ENCODE peak calls at places on chromosomes 12 and 14, in ten cellular contexts. O, M, V, D, G, R, S, T, Y and P are unnamed samples.

GRCh38 chr14:74563621-74564159 is 48.3 kb downstream of the LTBP2 start:
- DNase-seq in G (no peak), S (no peak), D (no peak), M (no peak), V (no peak), T (no peak), O (no peak), R (no peak), Y (no peak), P (no peak)

GRCh38 chr12:115920395-115921183 is 356.9 kb downstream of the MED13L start:
- DNase-seq in M (no peak), V (no peak), D (no peak), T (no peak), O (no peak), S (no peak), R (no peak), Y (no peak), G (no peak), P (no peak)

GRCh38 chr12:114403690-114404450 is 2.1 kb downstream of the TBX5 start:
- DNase-seq in T (no peak), S (no peak), M (no peak), R (no peak), Y (no peak), D (no peak), O (no peak), V (peak), G (peak), P (no peak)

GRCh38 chr12:48003226-48004038 is 844 bp downstream of the COL2A1 start:
- DNase-seq in G (peak), Y (no peak), R (no peak), T (no peak), V (no peak), D (no peak), M (no peak), O (no peak), S (no peak), P (peak)

GRCh38 chr12:6333029-6333428 is 8.8 kb downstream of the TNFRSF1A start:
- DNase-seq in O (no peak), V (peak), Y (no peak), G (no peak), T (no peak), R (no peak), D (no peak), M (no peak), S (no peak), P (no peak)

GRCh38 chr14:30610719-30611388 is 11.3 kb upstream of the SCFD1 start:
- DNase-seq in V (peak), O (peak), G (no peak), T (no peak), D (peak), R (peak), S (no peak), M (no peak), Y (peak), P (peak)

GRCh38 chr12:4214912-4215861 is 58.4 kb upstream of the CCND2 start:
- DNase-seq in O (peak), V (peak), S (no peak), Y (peak), M (no peak), D (peak), T (peak), G (no peak), R (peak), P (peak)

GRCh38 chr14:34364201-34364600 is 97.8 kb downstream of the SPTSSA start:
- DNase-seq in Y (no peak), O (no peak), R (peak), T (no peak), M (no peak), V (no peak), D (no peak), S (no peak), G (no peak), P (no peak)

GRCh38 chr12:108424816-108425215 is 85.7 kb upstream of the CMKLR1 start:
- DNase-seq in O (no peak), Y (no peak), M (no peak), S (no peak), D (no peak), T (no peak), G (no peak), V (no peak), R (no peak), P (no peak)

GRCh38 chr14:84029720-84030119 is 1500.2 kb upstream of the FLRT2 start:
- DNase-seq in Y (no peak), D (no peak), O (no peak), S (no peak), T (no peak), G (no peak), V (no peak), M (no peak), R (no peak), P (no peak)

GRCh38 chr12:93741741-93742085 is 64.5 kb downstream of the CRADD start:
- DNase-seq in O (peak), R (no peak), D (no peak), V (no peak), T (no peak), M (no peak), S (no peak), Y (no peak), G (no peak), P (peak)

GRCh38 chr12:27800819-27801218 is 20.8 kb upstream of the MANSC4 start:
- DNase-seq in R (no peak), M (no peak), G (no peak), D (no peak), Y (no peak), T (no peak), S (no peak), V (no peak), O (no peak), P (no peak)

GRCh38 chr12:92047058-92047826 is 98.4 kb downstream of the BTG1 start:
- DNase-seq in O (no peak), G (no peak), M (no peak), S (no peak), V (no peak), D (no peak), T (no peak), R (no peak), Y (no peak), P (no peak)

GRCh38 chr14:33679025-33679424 is 271.8 kb downstream of the EGLN3 start:
- DNase-seq in Y (no peak), M (no peak), R (no peak), T (no peak), V (no peak), O (no peak), G (no peak), S (no peak), D (no peak), P (no peak)

GRCh38 chr12:65567820-65568219 is 256.5 kb upstream of the HMGA2 start:
- DNase-seq in V (no peak), R (no peak), O (no peak), Y (peak), S (no peak), G (no peak), M (no peak), D (no peak), T (no peak), P (no peak)

GRCh38 chr14:52314521-52315354 is 626 bp downstream of the PTGER2 start:
- DNase-seq in G (peak), D (no peak), R (no peak), M (peak), S (no peak), O (peak), V (peak), Y (no peak), T (no peak), P (peak)

GRCh38 chr14:95959317-95959716 is 79.8 kb upstream of the C14orf132 start:
- DNase-seq in S (no peak), V (no peak), R (no peak), G (no peak), M (no peak), O (no peak), T (no peak), D (no peak), Y (no peak), P (no peak)

GRCh38 chr14:77390188-77390587 is 13.0 kb downstream of the SAMD15 start:
- DNase-seq in R (no peak), D (no peak), M (no peak), O (no peak), S (no peak), V (no peak), Y (no peak), T (no peak), G (no peak), P (no peak)

GRCh38 chr12:14238224-14238792 is 127.2 kb upstream of the ATF7IP start:
- DNase-seq in S (no peak), Y (peak), T (no peak), G (no peak), M (no peak), O (peak), R (no peak), D (no peak), V (no peak), P (no peak)

GRCh38 chr12:3204716-3205617 is 127.8 kb downstream of the TSPAN9 start:
- DNase-seq in R (no peak), O (no peak), G (no peak), Y (no peak), V (no peak), D (no peak), M (no peak), T (no peak), S (no peak), P (no peak)

GRCh38 chr12:128823216-128823915 is 392 bp downstream of the SLC15A4 start:
- DNase-seq in G (peak), Y (no peak), S (no peak), T (no peak), O (no peak), D (no peak), R (peak), V (peak), M (peak), P (peak)

GRCh38 chr12:27148791-27149190 is 66.4 kb upstream of the C12orf71 start:
- DNase-seq in G (no peak), D (no peak), M (no peak), R (no peak), O (no peak), Y (no peak), T (no peak), V (no peak), S (no peak), P (no peak)

GRCh38 chr14:63524537-63525155 is 18.5 kb downstream of the PPP2R5E start:
- DNase-seq in S (no peak), G (no peak), V (no peak), Y (no peak), R (no peak), O (no peak), M (no peak), T (no peak), D (no peak), P (no peak)

GRCh38 chr12:75781532-75782046 is 250.0 kb downstream of the PHLDA1 start:
- DNase-seq in D (no peak), Y (no peak), O (peak), M (no peak), T (no peak), V (no peak), S (no peak), G (no peak), R (peak), P (no peak)